ENCODE peak calls at places on chromosomes 11 and 22, in seven cellular contexts. G, X, Q, M, V, F and P are unnamed samples.
A peak's percentile ranks its signal among the peaks of the same experiment; 100 is the strongest.

GRCh38 chr11:10743354-10744035 is 7.6 kb upstream of the CTR9 start:
- DNase-seq in Q (no peak), G (no peak), F (no peak), X (no peak), V (peak; percentile 20), M (no peak), P (no peak)

GRCh38 chr11:3880724-3881123 is 25.3 kb downstream of the STIM1 start:
- DNase-seq in Q (peak; percentile 83), F (no peak), V (no peak), G (no peak), M (no peak), X (no peak), P (peak; percentile 59)

GRCh38 chr22:49670610-49671330 is 156.9 kb downstream of the BRD1 start:
- DNase-seq in Q (no peak), V (no peak), G (no peak), X (no peak), M (no peak), F (peak; percentile 75), P (no peak)

GRCh38 chr11:94400839-94401772 is at the start of gene GPR83:
- DNase-seq in Q (no peak), V (no peak), G (no peak), M (peak; percentile 71), F (no peak), X (no peak), P (no peak)

GRCh38 chr11:10797561-10797960 is 11.2 kb downstream of the EIF4G2 start:
- DNase-seq in G (no peak), M (no peak), F (no peak), V (no peak), X (no peak), Q (no peak), P (no peak)

GRCh38 chr11:5891216-5891800 is 1.7 kb upstream of the OR52E5 start:
- DNase-seq in F (no peak), G (no peak), V (no peak), M (peak; percentile 28), X (no peak), Q (no peak), P (peak; percentile 37)

GRCh38 chr11:2663506-2663905 is 36.3 kb downstream of the KCNQ1OT1 start:
- DNase-seq in M (no peak), X (no peak), F (no peak), Q (no peak), V (no peak), G (no peak), P (no peak)

GRCh38 chr11:11179239-11179638 is 173.8 kb downstream of the CSNK2A3 start:
- DNase-seq in M (no peak), Q (peak; percentile 77), V (no peak), G (peak; percentile 49), X (no peak), F (no peak), P (no peak)

GRCh38 chr11:6326980-6327379 is 6.7 kb upstream of the CAVIN3 start:
- DNase-seq in F (no peak), X (no peak), G (no peak), M (no peak), V (no peak), Q (no peak), P (no peak)

GRCh38 chr11:118238397-118238796 is 13.6 kb upstream of the JAML start:
- DNase-seq in V (no peak), G (no peak), Q (no peak), F (no peak), X (no peak), M (no peak), P (no peak)

GRCh38 chr11:134275534-134276395 is at the start of gene GLB1L3:
- DNase-seq in X (peak; percentile 40), Q (no peak), F (no peak), G (no peak), M (peak; percentile 74), V (peak; percentile 72), P (no peak)

GRCh38 chr11:61756452-61757212 is 4.2 kb downstream of the MYRF start:
- DNase-seq in Q (peak; percentile 87), G (peak; percentile 20), F (no peak), V (no peak), M (no peak), X (peak; percentile 90), P (no peak)

GRCh38 chr11:76803811-76804600 is 20.9 kb downstream of the TSKU start:
- DNase-seq in V (no peak), Q (no peak), X (peak; percentile 53), M (no peak), F (peak; percentile 81), G (no peak), P (no peak)

GRCh38 chr11:133999355-133999754 is 42.6 kb upstream of the IGSF9B start:
- DNase-seq in X (no peak), M (no peak), Q (no peak), F (no peak), G (no peak), V (no peak), P (no peak)

GRCh38 chr11:15176646-15177163 is 62.0 kb downstream of the INSC start:
- DNase-seq in V (no peak), Q (no peak), G (no peak), M (no peak), F (no peak), X (no peak), P (no peak)

GRCh38 chr11:96162816-96163499 is 180.0 kb downstream of the MAML2 start:
- DNase-seq in G (peak; percentile 98), Q (peak; percentile 80), M (no peak), F (no peak), X (no peak), V (no peak), P (no peak)

GRCh38 chr11:111518668-111519067 is 4.1 kb downstream of the HOATZ start:
- DNase-seq in M (no peak), X (no peak), V (no peak), G (no peak), Q (no peak), F (no peak), P (no peak)

GRCh38 chr22:50530857-50531545 is 1.2 kb upstream of the TYMP start:
- DNase-seq in M (peak; percentile 29), F (peak; percentile 98), X (peak; percentile 94), G (no peak), V (peak; percentile 62), Q (no peak), P (peak; percentile 90)

GRCh38 chr22:22779213-22779612 is 108.4 kb upstream of the IGLL5 start:
- DNase-seq in X (no peak), G (no peak), M (no peak), Q (no peak), F (no peak), V (no peak), P (no peak)

GRCh38 chr11:73157141-73158010 is 15.3 kb upstream of the FCHSD2 start:
- DNase-seq in G (no peak), F (peak; percentile 82), V (no peak), Q (peak; percentile 36), M (no peak), X (no peak), P (peak; percentile 51)

GRCh38 chr22:39962071-39962470 is 1.9 kb downstream of the TMA7B start:
- DNase-seq in G (no peak), F (no peak), X (no peak), V (no peak), Q (no peak), M (no peak), P (no peak)

GRCh38 chr11:72144807-72145565 is 9.5 kb downstream of the FOLR3 start:
- DNase-seq in Q (no peak), G (peak; percentile 12), F (no peak), V (no peak), X (no peak), M (no peak), P (no peak)

GRCh38 chr22:42770941-42771647 is 50.4 kb upstream of the A4GALT start:
- DNase-seq in X (no peak), F (no peak), Q (no peak), V (no peak), G (no peak), M (no peak), P (no peak)

GRCh38 chr22:39173050-39173706 is 20.7 kb upstream of the CBX7 start:
- DNase-seq in F (no peak), M (no peak), V (no peak), G (no peak), X (peak; percentile 41), Q (no peak), P (no peak)

GRCh38 chr11:27553186-27553585 is 46.6 kb upstream of the LIN7C start:
- DNase-seq in V (no peak), G (no peak), M (no peak), F (no peak), Q (peak; percentile 11), X (no peak), P (no peak)

GRCh38 chr11:45450189-45450588 is 164.0 kb upstream of the SYT13 start:
- DNase-seq in G (no peak), V (no peak), Q (no peak), X (no peak), F (no peak), M (no peak), P (no peak)

GRCh38 chr11:64358536-64358906 is 441 bp upstream of the RPS6KA4 start:
- DNase-seq in X (no peak), V (no peak), F (no peak), G (no peak), Q (no peak), M (peak; percentile 38), P (no peak)

GRCh38 chr11:69366591-69366990 is 72.6 kb downstream of the MYEOV start:
- DNase-seq in Q (no peak), F (no peak), G (no peak), M (no peak), V (no peak), X (peak; percentile 28), P (no peak)

GRCh38 chr11:133948711-133949110 is 8.1 kb downstream of the IGSF9B start:
- DNase-seq in V (no peak), F (no peak), X (no peak), G (no peak), Q (no peak), M (peak; percentile 49), P (no peak)

GRCh38 chr11:100964400-100964799 is 165.2 kb downstream of the PGR start:
- DNase-seq in Q (no peak), X (no peak), M (no peak), G (peak; percentile 51), F (no peak), V (no peak), P (no peak)

GRCh38 chr11:76769071-76769560 is 14.0 kb upstream of the TSKU start:
- DNase-seq in F (no peak), M (no peak), Q (no peak), V (no peak), G (no peak), X (no peak), P (no peak)